ENCODE peak calls at places on chromosomes 6 and 20, in eight cellular contexts. B is NCI-H2081 treated with DMSO at 0.1 percent for 48 hours; I is AG04450; T is lower leg skin; V is AG08396; N is suprapubic skin; G is activated CD4-positive, alpha-beta T cell treated with anti-CD3 and anti-CD28 coated beads, Interleukin-2, amount 50 U/mL, for 1 hour; Z is hepatic stellate cell. A is an unnamed sample.

GRCh38 chr6:35919827-35920751 is 809 bp downstream of the SRPK1 start:
- DNase-seq in Z (peak), T (no peak), I (no peak), N (no peak), V (peak), G (peak), B (no peak), A (peak)

GRCh38 chr6:36118550-36119107 is 11.7 kb upstream of the MAPK13 start:
- DNase-seq in G (peak), T (no peak), N (no peak), B (no peak), I (no peak), V (no peak), Z (no peak), A (peak)

GRCh38 chr6:33508935-33509926 is 54.9 kb downstream of the ZBTB9 start:
- DNase-seq in G (no peak), T (no peak), B (no peak), Z (no peak), I (no peak), N (no peak), V (no peak), A (no peak)

GRCh38 chr6:138036955-138037592 is 70.1 kb downstream of the PERP start:
- DNase-seq in N (no peak), Z (no peak), I (no peak), T (no peak), G (no peak), V (no peak), B (no peak), A (no peak)

GRCh38 chr20:50470249-50470858 is 39.8 kb upstream of the PTPN1 start:
- DNase-seq in G (no peak), N (no peak), T (no peak), I (no peak), V (no peak), B (no peak), Z (no peak), A (no peak)

GRCh38 chr6:30884521-30885480 is 482 bp downstream of the DDR1 start:
- DNase-seq in N (no peak), I (no peak), Z (peak), T (peak), V (peak), B (no peak), G (peak), A (peak)

GRCh38 chr20:60063739-60064138 is 105.5 kb downstream of the CDH26 start:
- DNase-seq in T (peak), Z (no peak), B (no peak), N (no peak), G (no peak), I (no peak), V (no peak), A (no peak)

GRCh38 chr20:10806539-10806938 is 132.7 kb upstream of the JAG1 start:
- DNase-seq in B (no peak), Z (no peak), I (no peak), G (no peak), V (no peak), T (no peak), N (no peak), A (no peak)

GRCh38 chr6:44269921-44270525 is at the start of gene TMEM151B:
- DNase-seq in V (no peak), Z (no peak), N (no peak), B (no peak), G (no peak), I (no peak), T (no peak), A (no peak)

GRCh38 chr6:107784669-107785068 is 39.4 kb downstream of the SCML4 start:
- DNase-seq in N (no peak), B (no peak), V (no peak), T (no peak), G (no peak), I (no peak), Z (no peak), A (no peak)

GRCh38 chr6:137894779-137895385 is 27.8 kb downstream of the TNFAIP3 start:
- DNase-seq in T (no peak), Z (no peak), N (no peak), I (no peak), V (no peak), G (no peak), B (no peak), A (no peak)

GRCh38 chr6:9039258-9039657 is 603.9 kb upstream of the SLC35B3 start:
- DNase-seq in T (no peak), I (no peak), V (no peak), Z (no peak), B (no peak), G (no peak), N (no peak), A (no peak)

GRCh38 chr6:141483561-141484061 is 649.1 kb upstream of the GJE1 start:
- DNase-seq in G (peak), V (peak), T (no peak), N (no peak), Z (peak), B (peak), I (peak), A (peak)

GRCh38 chr6:139981810-139982550 is 607.5 kb upstream of the CITED2 start:
- DNase-seq in I (no peak), G (no peak), T (no peak), B (no peak), Z (no peak), N (no peak), V (no peak), A (no peak)

GRCh38 chr6:150646228-150646627 is 46.5 kb downstream of the PLEKHG1 start:
- DNase-seq in T (no peak), N (no peak), V (no peak), I (no peak), Z (no peak), G (no peak), B (no peak), A (no peak)

GRCh38 chr6:133114973-133115372 is 126.2 kb upstream of the EYA4 start:
- DNase-seq in Z (no peak), B (no peak), V (no peak), G (no peak), T (no peak), N (no peak), I (no peak), A (no peak)

GRCh38 chr20:6663104-6663503 is 104.4 kb upstream of the BMP2 start:
- DNase-seq in Z (no peak), V (no peak), B (no peak), N (no peak), T (no peak), I (no peak), G (no peak), A (no peak)

GRCh38 chr6:144197919-144198318 is 47.6 kb downstream of the STX11 start:
- DNase-seq in V (no peak), B (no peak), Z (no peak), I (no peak), G (no peak), N (no peak), T (no peak), A (no peak)

GRCh38 chr6:106064766-106065165 is 21.4 kb upstream of the PRDM1 start:
- DNase-seq in N (no peak), T (no peak), V (no peak), B (no peak), Z (no peak), G (no peak), I (no peak), A (no peak)

GRCh38 chr20:61788343-61788742 is 277.3 kb downstream of the TAF4 start:
- DNase-seq in G (no peak), T (no peak), B (no peak), Z (no peak), V (no peak), N (no peak), I (no peak), A (no peak)

GRCh38 chr20:33992145-33992922 is 1.4 kb upstream of the RALY start:
- DNase-seq in V (no peak), B (no peak), I (no peak), T (no peak), Z (peak), G (no peak), N (no peak), A (no peak)

GRCh38 chr6:164554700-164555479 is 754.5 kb downstream of the C6orf118 start:
- DNase-seq in Z (no peak), I (no peak), V (no peak), N (no peak), G (no peak), B (no peak), T (no peak), A (no peak)

GRCh38 chr6:157980288-157981131 is 1.2 kb upstream of the SYNJ2 start:
- DNase-seq in I (no peak), V (no peak), Z (no peak), T (peak), B (no peak), G (no peak), N (no peak), A (no peak)

GRCh38 chr6:22954749-22955385 is 385.5 kb downstream of the HDGFL1 start:
- DNase-seq in V (peak), B (no peak), Z (no peak), T (no peak), N (no peak), I (no peak), G (no peak), A (no peak)

GRCh38 chr6:136037246-136037884 is 185.9 kb downstream of the PDE7B start:
- DNase-seq in V (no peak), Z (no peak), G (no peak), I (no peak), T (no peak), B (no peak), N (no peak), A (no peak)

GRCh38 chr20:43442310-43442880 is 15.3 kb upstream of the SRSF6 start:
- DNase-seq in Z (peak), V (peak), B (no peak), I (no peak), N (no peak), T (no peak), G (no peak), A (no peak)

GRCh38 chr20:48656120-48656519 is 171.7 kb downstream of the PREX1 start:
- DNase-seq in B (no peak), V (no peak), G (no peak), I (no peak), T (no peak), Z (no peak), N (no peak), A (no peak)

GRCh38 chr6:72741083-72741482 is 119.2 kb downstream of the KCNQ5 start:
- DNase-seq in V (no peak), B (no peak), Z (no peak), I (no peak), G (no peak), N (no peak), T (no peak), A (no peak)

GRCh38 chr20:33490934-33491656 is 1.2 kb downstream of the CBFA2T2 start:
- DNase-seq in N (no peak), B (no peak), V (no peak), I (no peak), G (no peak), T (no peak), Z (peak), A (no peak)

GRCh38 chr20:53899351-53900167 is 170.8 kb downstream of the BCAS1 start:
- DNase-seq in G (peak), V (peak), T (peak), N (peak), I (no peak), Z (no peak), B (no peak), A (peak)

GRCh38 chr6:42279144-42279781 is 61.6 kb upstream of the MRPS10 start:
- DNase-seq in Z (peak), G (no peak), T (peak), B (no peak), V (peak), I (no peak), N (no peak), A (peak)

GRCh38 chr20:20492521-20493334 is 124.8 kb downstream of the INSM1 start:
- DNase-seq in Z (no peak), I (no peak), B (peak), G (no peak), T (no peak), V (no peak), N (no peak), A (no peak)

A was measured in stimulated activated naive CD4-positive, alpha-beta T cell treated with Interleukin-2 at 50 U/mL for 16 hours.